ENCODE peak calls at places on chromosomes 16 and 17, in seven cellular contexts. D is ecto neural progenitor cell; K is stimulated activated naive B cell treated with anti-CD40 and anti-IgM and Interleukin-4, amounts not matched to agents 10 μg/mL and 1 μg/mL and 100 μg/mL, for 72 hours; T is stimulated activated CD4-positive, alpha-beta T cell treated with anti-CD3 and anti-CD28 coated beads, TNF-alpha, amount 100 ng/mL, for 48 hours; J is left ventricle myocardium inferior; W is left ventricle myocardium superior; C is AG08396. O is an unnamed sample.

GRCh38 chr17:41457656-41458055 is 9.5 kb downstream of the KRT32 start:
- DNase-seq in D (no peak), K (no peak), T (no peak), J (no peak), W (no peak), C (no peak), O (no peak)

GRCh38 chr17:17034028-17034427 is 8.2 kb upstream of the MPRIP start:
- DNase-seq in D (no peak), K (no peak), T (no peak), J (no peak), W (no peak), C (no peak), O (no peak)

GRCh38 chr17:48553837-48554236 is 8.9 kb upstream of the HOXB2 start:
- DNase-seq in D (no peak), K (no peak), T (no peak), J (no peak), W (no peak), C (no peak), O (no peak)

GRCh38 chr17:74475189-74475588 is 8.8 kb downstream of the CD300A start:
- DNase-seq in D (no peak), K (no peak), T (no peak), J (no peak), W (no peak), C (no peak), O (no peak)

GRCh38 chr17:49146620-49147306 is 14.2 kb downstream of the B4GALNT2 start:
- DNase-seq in D (no peak), K (no peak), T (no peak), J (no peak), W (no peak), C (peak), O (no peak)

GRCh38 chr17:79990051-79990592 is 45.5 kb downstream of the TBC1D16 start:
- DNase-seq in D (no peak), K (no peak), T (no peak), J (no peak), W (no peak), C (no peak), O (no peak)

GRCh38 chr16:25192096-25192495 is 24.7 kb upstream of the AQP8 start:
- DNase-seq in D (no peak), K (no peak), T (no peak), J (no peak), W (no peak), C (no peak), O (no peak)

GRCh38 chr16:7518158-7518557 is 185.5 kb downstream of the RBFOX1 start:
- DNase-seq in D (no peak), K (no peak), T (no peak), J (no peak), W (no peak), C (no peak), O (no peak)

GRCh38 chr17:72591500-72592241 is 470.9 kb downstream of the SOX9 start:
- DNase-seq in D (peak), K (no peak), T (no peak), J (no peak), W (peak), C (peak), O (no peak)

GRCh38 chr17:64459284-64459747 is 10.4 kb downstream of the MILR1 start:
- DNase-seq in D (no peak), K (no peak), T (no peak), J (no peak), W (no peak), C (peak), O (no peak)

GRCh38 chr17:4806420-4806769 is 557 bp upstream of the PLD2 start:
- DNase-seq in D (no peak), K (no peak), T (no peak), J (no peak), W (no peak), C (no peak), O (no peak)

GRCh38 chr17:52064791-52065211 is 93.7 kb downstream of the CA10 start:
- DNase-seq in D (no peak), K (no peak), T (no peak), J (no peak), W (no peak), C (no peak), O (no peak)

GRCh38 chr17:77867308-77867781 is 91.2 kb upstream of the TNRC6C start:
- DNase-seq in D (no peak), K (peak), T (no peak), J (no peak), W (peak), C (no peak), O (no peak)

GRCh38 chr17:33044771-33045170 is 53.1 kb downstream of the SPACA3 start:
- DNase-seq in D (no peak), K (no peak), T (no peak), J (no peak), W (no peak), C (no peak), O (no peak)

GRCh38 chr16:79401782-79402181 is 198.8 kb downstream of the MAF start:
- DNase-seq in D (no peak), K (no peak), T (no peak), J (no peak), W (no peak), C (no peak), O (no peak)

GRCh38 chr16:55035037-55035436 is 104.4 kb downstream of the IRX5 start:
- DNase-seq in D (peak), K (no peak), T (peak), J (no peak), W (peak), C (no peak), O (no peak)

GRCh38 chr17:32755045-32755805 is 121.7 kb downstream of the MYO1D start:
- DNase-seq in D (no peak), K (no peak), T (no peak), J (no peak), W (no peak), C (peak), O (no peak)

GRCh38 chr17:29379084-29379811 is 10.9 kb upstream of the TAOK1 start:
- DNase-seq in D (no peak), K (no peak), T (no peak), J (no peak), W (no peak), C (no peak), O (no peak)

GRCh38 chr17:40827746-40828453 is 5.5 kb upstream of the KRT10 start:
- DNase-seq in D (no peak), K (no peak), T (no peak), J (no peak), W (no peak), C (no peak), O (peak)

GRCh38 chr17:4691686-4692085 is 12.3 kb downstream of the PELP1 start:
- DNase-seq in D (no peak), K (no peak), T (no peak), J (no peak), W (no peak), C (no peak), O (no peak)

GRCh38 chr16:25838724-25839186 is 147.0 kb downstream of the HS3ST4 start:
- DNase-seq in D (peak), K (peak), T (peak), J (no peak), W (no peak), C (peak), O (peak)

GRCh38 chr17:35605753-35606152 is 18.6 kb downstream of the AP2B1 start:
- DNase-seq in D (no peak), K (no peak), T (no peak), J (no peak), W (no peak), C (peak), O (no peak)

GRCh38 chr16:10738231-10739077 is 5.2 kb upstream of the NUBP1 start:
- DNase-seq in D (no peak), K (peak), T (no peak), J (peak), W (peak), C (no peak), O (no peak)

GRCh38 chr17:80760501-80760900 is 215.9 kb downstream of the RPTOR start:
- DNase-seq in D (peak), K (peak), T (no peak), J (no peak), W (no peak), C (no peak), O (no peak)

GRCh38 chr17:42894283-42895184 is 6.1 kb upstream of the G6PC1 start:
- DNase-seq in D (no peak), K (no peak), T (no peak), J (no peak), W (no peak), C (no peak), O (no peak)

GRCh38 chr17:82932146-82933005 is 92.6 kb upstream of the ZNF750 start:
- DNase-seq in D (no peak), K (no peak), T (no peak), J (peak), W (no peak), C (no peak), O (no peak)

GRCh38 chr16:89720520-89720858 is 209 bp downstream of the VPS9D1 start:
- DNase-seq in D (peak), K (no peak), T (no peak), J (peak), W (peak), C (no peak), O (no peak)

GRCh38 chr16:3009568-3010390 is 2.9 kb upstream of the CLDN9 start:
- DNase-seq in D (peak), K (no peak), T (no peak), J (no peak), W (no peak), C (no peak), O (no peak)

GRCh38 chr16:9594047-9594446 is 502.6 kb downstream of the HAPSTR1 start:
- DNase-seq in D (no peak), K (no peak), T (no peak), J (no peak), W (no peak), C (no peak), O (no peak)

GRCh38 chr17:17606416-17607000 is 15.0 kb upstream of the PEMT start:
- DNase-seq in D (no peak), K (no peak), T (no peak), J (no peak), W (no peak), C (no peak), O (no peak)

GRCh38 chr17:50584116-50584515 is 23.6 kb downstream of the CACNA1G start:
- DNase-seq in D (no peak), K (no peak), T (no peak), J (no peak), W (no peak), C (no peak), O (no peak)

GRCh38 chr17:80899402-80900268 is 92.0 kb upstream of the CHMP6 start:
- DNase-seq in D (no peak), K (no peak), T (peak), J (no peak), W (no peak), C (peak), O (peak)

GRCh38 chr17:82985973-82986372 is 93.4 kb upstream of the METRNL start:
- DNase-seq in D (peak), K (no peak), T (peak), J (no peak), W (peak), C (no peak), O (no peak)